ENCODE peak calls at places on chromosomes 4 and X, in nine cellular contexts. T is H9, Y is tibial artery, N is fibroblast of lung, F is right lobe of liver, H is A549, D is NT2/D1, E is hepatocyte, L is upper lobe of right lung. B is an unnamed sample. For H3K9me3 and H3K4me1, the result is how much of the 10 kb centered on the place peaks cover.

GRCh38 chrX:30577362-30577961 is at the start of gene TASL:
- DNase-seq in T (no peak), Y (no peak), N (no peak), F (no peak), H (no peak), D (no peak), E (no peak), L (no peak), B (no peak)

GRCh38 chr4:137156054-137156453 is 376.2 kb downstream of the PCDH18 start:
- DNase-seq in T (no peak), Y (no peak), N (peak), F (no peak), H (no peak), D (no peak), E (no peak), L (no peak), B (no peak)

GRCh38 chr4:142435599-142436235 is 410.4 kb downstream of the INPP4B start:
- DNase-seq in T (peak), Y (no peak), N (no peak), F (no peak), H (no peak), D (peak), E (peak), L (no peak), B (no peak)

GRCh38 chrX:119062750-119063374 is 9.9 kb upstream of the CT47C1 start:
- DNase-seq in T (no peak), Y (no peak), N (peak), F (no peak), H (no peak), D (peak), E (no peak), L (no peak), B (no peak)

GRCh38 chr4:6338175-6338950 is 68.7 kb downstream of the WFS1 start:
- DNase-seq in T (no peak), Y (no peak), N (no peak), F (no peak), H (no peak), D (no peak), E (no peak), L (no peak), B (no peak)

GRCh38 chr4:64095398-64095797 is 313.9 kb downstream of the TECRL start:
- DNase-seq in T (no peak), Y (no peak), N (no peak), F (no peak), H (no peak), D (no peak), E (no peak), L (no peak), B (no peak)

GRCh38 chr4:156295676-156296075 is 342.0 kb upstream of the CTSO start:
- DNase-seq in T (no peak), Y (no peak), N (peak), F (no peak), H (no peak), D (no peak), E (no peak), L (no peak), B (no peak)

GRCh38 chr4:166165829-166166420 is 292.9 kb downstream of the TLL1 start:
- DNase-seq in T (no peak), Y (no peak), N (peak), F (no peak), H (peak), D (peak), E (peak), L (no peak), B (no peak)

GRCh38 chr4:20895988-20896387 is 195.7 kb downstream of the PACRGL start:
- DNase-seq in T (no peak), Y (no peak), N (no peak), F (no peak), H (no peak), D (no peak), E (no peak), L (no peak), B (no peak)

GRCh38 chrX:141760761-141761160 is 62.2 kb upstream of the SPANXD start:
- DNase-seq in T (no peak), Y (no peak), N (peak), F (no peak), H (no peak), D (no peak), E (no peak), L (no peak), B (no peak)

GRCh38 chr4:6331018-6331417 is 61.4 kb downstream of the WFS1 start:
- DNase-seq in T (peak), Y (no peak), N (no peak), F (no peak), H (peak), D (no peak), E (peak), L (no peak), B (no peak)

GRCh38 chr4:150056569-150056968 is 21.7 kb upstream of the DCLK2 start:
- DNase-seq in T (no peak), Y (no peak), N (peak), F (no peak), H (peak), D (no peak), E (no peak), L (no peak), B (no peak)

GRCh38 chr4:338759-339097 is 1.1 kb downstream of the ZNF141 start:
- DNase-seq in T (no peak), Y (no peak), N (no peak), F (no peak), H (no peak), D (no peak), E (no peak), L (no peak), B (no peak)

GRCh38 chrX:142084611-142085010 is 120.5 kb downstream of the MAGEC2 start:
- DNase-seq in T (no peak), Y (no peak), N (no peak), F (no peak), H (no peak), D (no peak), E (no peak), L (no peak), B (no peak)

DNA sequence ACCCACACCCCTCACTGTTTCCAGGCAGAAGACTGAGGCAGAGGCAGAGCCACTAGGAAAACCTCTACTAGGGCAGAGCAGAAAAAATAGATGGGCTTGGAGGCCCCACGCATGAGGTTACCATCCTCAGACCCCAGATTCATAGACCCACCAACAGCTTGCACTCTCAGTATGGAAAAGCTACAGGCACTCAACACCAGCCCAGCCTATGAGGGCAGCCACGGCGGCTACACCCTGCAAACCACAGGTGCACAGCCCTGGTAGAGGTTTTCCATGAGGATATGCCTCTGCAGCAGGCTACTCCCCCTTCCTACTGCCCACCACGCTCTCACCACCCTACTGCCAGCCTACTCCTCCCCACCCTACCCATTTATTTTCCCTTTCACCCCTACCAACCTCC is 235.1 kb downstream of the CWH43 start:
- DNase-seq in T (no peak), Y (no peak), N (no peak), F (no peak), H (no peak), D (no peak), E (no peak), L (no peak), B (no peak)
- H3K9me3 ChIP-seq in T (half or more), Y (under half), N (under half), F (under half), H (under half), D (under half), E (under half), L (under half), B (under half)

GRCh38 chr4:52201705-52202104 is 150.6 kb downstream of the SPATA18 start:
- DNase-seq in T (no peak), Y (no peak), N (no peak), F (no peak), H (no peak), D (no peak), E (no peak), L (no peak), B (no peak)

GRCh38 chr4:52203351-52203750 is 152.2 kb downstream of the SPATA18 start:
- DNase-seq in T (no peak), Y (no peak), N (no peak), F (no peak), H (no peak), D (no peak), E (no peak), L (no peak), B (no peak)

GRCh38 chr4:52202931-52203330 is 151.8 kb downstream of the SPATA18 start:
- DNase-seq in T (no peak), Y (no peak), N (no peak), F (no peak), H (no peak), D (no peak), E (no peak), L (no peak), B (no peak)

GRCh38 chr4:52200339-52200725 is 149.2 kb downstream of the SPATA18 start:
- DNase-seq in T (no peak), Y (no peak), N (no peak), F (no peak), H (no peak), D (no peak), E (no peak), L (no peak), B (no peak)

GRCh38 chr4:52202251-52202779 is 151.2 kb downstream of the SPATA18 start:
- DNase-seq in T (no peak), Y (no peak), N (no peak), F (no peak), H (no peak), D (peak), E (no peak), L (no peak), B (no peak)
- H3K4me1 ChIP-seq in T (under half), Y (under half), N (under half), F (under half), H (under half), D (under half), E (under half), L (under half), B (under half)

DNA sequence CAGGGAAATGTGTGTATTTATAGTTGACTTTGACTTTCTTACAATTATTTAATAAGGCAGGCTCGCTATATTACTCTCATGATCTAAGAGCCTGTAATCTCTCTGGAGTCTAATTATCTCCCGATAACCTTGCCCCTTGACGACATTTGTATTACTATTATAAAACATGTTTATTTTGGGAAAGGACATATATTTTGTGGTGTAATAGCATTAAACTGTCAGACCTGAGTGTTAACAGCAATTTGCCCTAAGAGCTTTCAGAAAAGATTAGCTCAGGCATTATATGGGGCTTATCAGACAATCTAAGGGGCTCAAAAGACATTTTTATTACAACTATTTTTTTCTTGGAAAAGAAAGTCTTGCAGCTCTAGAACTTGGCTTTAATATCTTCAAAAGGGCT is 427.9 kb upstream of the SLIT2 start:
- DNase-seq in T (no peak), Y (no peak), N (no peak), F (no peak), H (no peak), D (no peak), E (no peak), L (no peak), B (no peak)
- H3K9me3 ChIP-seq in T (under half), Y (under half), N (under half), F (under half), H (under half), D (under half), E (under half), L (under half), B (under half)

DNA sequence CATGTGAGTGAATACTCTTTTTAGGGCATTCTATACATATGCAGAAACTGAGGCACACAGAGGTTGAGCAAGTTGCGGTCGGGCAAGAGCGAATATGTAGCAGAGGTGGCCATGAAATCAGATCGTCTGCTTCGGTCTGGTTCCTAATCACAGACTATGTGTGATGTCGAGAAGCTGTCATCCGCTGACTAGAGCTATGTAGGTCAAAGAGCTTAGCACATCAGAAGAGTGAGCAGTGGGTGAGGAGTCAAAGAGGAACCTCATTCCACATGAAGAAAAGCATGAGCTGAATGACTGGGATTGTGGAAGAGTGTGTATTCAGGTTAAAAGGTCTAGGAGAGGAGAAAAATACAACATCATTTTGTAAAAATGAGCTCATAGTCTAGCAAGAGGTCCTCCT is 19.0 kb downstream of the GAB3 start:
- DNase-seq in T (no peak), Y (no peak), N (no peak), F (no peak), H (no peak), D (no peak), E (no peak), L (no peak), B (no peak)
- H3K4me1 ChIP-seq in T (under half), Y (half or more), N (under half), F (under half), H (half or more), D (under half), E (under half), L (half or more), B (half or more)

GRCh38 chrX:47817897-47818296 is 18.8 kb upstream of the ZNF81 start:
- DNase-seq in T (no peak), Y (no peak), N (no peak), F (no peak), H (no peak), D (no peak), E (no peak), L (no peak), B (no peak)
- H3K9me3 ChIP-seq in T (under half), Y (under half), N (under half), F (under half), H (under half), D (under half), E (under half), L (under half), B (under half)

DNA sequence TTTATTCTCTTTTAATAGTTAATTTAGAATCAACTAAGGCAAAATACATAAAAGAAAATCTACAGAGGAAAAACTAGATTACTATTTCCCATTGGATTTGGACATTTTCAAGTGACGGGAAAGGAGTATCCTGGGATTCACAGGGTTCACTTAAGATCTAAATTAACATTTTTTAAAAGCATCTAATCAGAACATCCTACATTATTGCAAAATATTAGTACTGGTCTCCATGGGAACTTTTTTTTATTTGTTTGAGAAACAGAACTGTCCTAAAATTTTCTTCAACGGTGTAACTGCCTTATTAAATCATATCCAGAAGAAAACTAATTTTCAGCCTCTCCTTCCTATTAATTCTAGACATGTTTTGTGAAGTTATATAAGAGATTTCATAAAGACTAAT is 69.7 kb downstream of the METTL14 start:
- DNase-seq in T (no peak), Y (no peak), N (no peak), F (no peak), H (no peak), D (no peak), E (no peak), L (no peak), B (no peak)
- H3K4me1 ChIP-seq in T (under half), Y (under half), N (under half), F (under half), H (under half), D (under half), E (under half), L (under half), B (half or more)

DNA sequence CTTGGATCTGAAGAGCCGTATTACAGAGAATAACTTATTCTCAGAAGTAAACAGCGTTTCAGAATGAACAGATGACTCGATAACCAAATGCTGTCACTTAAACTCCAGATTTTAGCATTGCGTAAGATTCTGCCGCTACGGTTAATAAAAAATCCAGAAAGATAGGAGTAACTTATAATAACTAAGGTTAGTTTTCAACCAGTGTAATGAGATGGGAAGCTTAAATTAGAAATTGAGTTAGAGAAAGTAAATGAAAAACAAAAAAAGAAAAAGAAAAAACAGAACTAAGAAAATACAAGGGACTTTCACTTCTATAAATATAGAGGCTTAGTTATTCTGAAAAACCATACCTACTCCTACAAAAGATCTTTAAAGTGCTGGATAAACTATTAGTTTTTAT is 13.1 kb upstream of the PARM1 start:
- DNase-seq in T (no peak), Y (no peak), N (no peak), F (no peak), H (no peak), D (no peak), E (no peak), L (no peak), B (no peak)
- H3K9me3 ChIP-seq in T (under half), Y (under half), N (under half), F (under half), H (under half), D (under half), E (under half), L (under half), B (under half)

GRCh38 chrX:18101087-18101486 is 119.6 kb downstream of the BEND2 start:
- DNase-seq in T (no peak), Y (no peak), N (no peak), F (no peak), H (no peak), D (no peak), E (no peak), L (no peak), B (no peak)
- H3K4me1 ChIP-seq in T (under half), Y (under half), N (under half), F (under half), H (under half), D (under half), E (under half), L (under half), B (under half)